ENCODE peak calls at places on chromosomes 2 and 18, in eight cellular contexts. O is gastrocnemius medialis, K is LoVo, Z is cardiac muscle cell, H is non-pigmented ciliary epithelial cell, A is posterior vena cava, Q is left ventricle myocardium superior, N is spleen. M is an unnamed sample.

GRCh38 chr2:120252207-120253020 is at the start of gene RALB:
- DNase-seq in O (peak; percentile 98), K (peak; percentile 97), H (peak; percentile 90), Z (peak; percentile 99), A (peak; percentile 100), N (peak; percentile 100), Q (peak; percentile 100), M (peak; percentile 100)

GRCh38 chr18:8643479-8643878 is 34.2 kb downstream of the RAB12 start:
- DNase-seq in Z (no peak), N (no peak), H (no peak), O (no peak), Q (no peak), A (no peak), K (no peak), M (no peak)

GRCh38 chr2:5695641-5696350 is 3.6 kb downstream of the SOX11 start:
- DNase-seq in H (no peak), Z (peak; percentile 25), O (no peak), N (no peak), Q (no peak), A (no peak), K (no peak), M (no peak)

GRCh38 chr2:210660-211059 is 53.2 kb downstream of the SH3YL1 start:
- DNase-seq in O (no peak), N (no peak), Z (no peak), K (peak; percentile 16), H (no peak), A (no peak), Q (no peak), M (no peak)

GRCh38 chr2:36707050-36707449 is 10.5 kb downstream of the VIT start:
- DNase-seq in O (no peak), K (no peak), A (no peak), Z (peak; percentile 59), Q (peak; percentile 36), N (no peak), H (no peak), M (peak; percentile 24)

GRCh38 chr2:47310801-47311560 is 92.0 kb upstream of the MSH2 start:
- DNase-seq in A (no peak), K (peak; percentile 47), H (no peak), N (peak; percentile 87), O (no peak), Q (peak; percentile 74), Z (peak; percentile 26), M (peak; percentile 53)

GRCh38 chr2:239790313-239790712 is 234.8 kb downstream of the NDUFA10 start:
- DNase-seq in Q (no peak), K (no peak), A (peak; percentile 71), N (peak; percentile 43), O (no peak), Z (no peak), H (no peak), M (no peak)

GRCh38 chr2:234500394-234501006 is 3.6 kb upstream of the ARL4C start:
- DNase-seq in N (peak; percentile 94), O (no peak), K (peak; percentile 65), Z (peak; percentile 79), Q (peak; percentile 55), H (no peak), A (peak; percentile 87), M (peak; percentile 53)

GRCh38 chr2:13000644-13001375 is 284.1 kb downstream of the TRIB2 start:
- DNase-seq in O (no peak), A (no peak), H (no peak), Z (peak; percentile 72), N (no peak), K (no peak), Q (peak; percentile 33), M (no peak)

GRCh38 chr2:20611077-20611843 is 39.6 kb downstream of the HS1BP3 start:
- DNase-seq in Q (peak; percentile 78), O (no peak), N (peak; percentile 82), Z (peak; percentile 99), H (peak; percentile 89), A (peak; percentile 91), K (no peak), M (no peak)

GRCh38 chr2:130836501-130837174 is at the start of gene ARHGEF4:
- DNase-seq in A (no peak), N (peak; percentile 73), H (no peak), K (peak; percentile 55), Z (peak; percentile 37), Q (peak; percentile 43), O (no peak), M (peak; percentile 66)

GRCh38 chr2:237306787-237307170 is 107.2 kb downstream of the COL6A3 start:
- DNase-seq in Q (no peak), N (no peak), Z (no peak), A (no peak), O (no peak), H (no peak), K (no peak), M (no peak)

GRCh38 chr2:36695746-36696415 is 626 bp upstream of the VIT start:
- DNase-seq in K (no peak), Q (no peak), Z (peak; percentile 47), A (no peak), N (no peak), H (no peak), O (no peak), M (no peak)

GRCh38 chr2:173693164-173693563 is 272.0 kb downstream of the SP3 start:
- DNase-seq in Z (no peak), O (no peak), A (no peak), Q (no peak), H (no peak), K (no peak), N (no peak), M (no peak)

GRCh38 chr2:200599206-200599605 is 13.4 kb downstream of the AOX1 start:
- DNase-seq in N (no peak), A (no peak), H (no peak), K (no peak), Z (no peak), O (no peak), Q (no peak), M (no peak)

GRCh38 chr2:8571792-8572499 is 109.9 kb upstream of the ID2 start:
- DNase-seq in H (no peak), O (no peak), A (no peak), Q (no peak), N (no peak), K (no peak), Z (no peak), M (no peak)

GRCh38 chr2:217412721-217413120 is 552.9 kb upstream of the TNP1 start:
- DNase-seq in Z (peak; percentile 53), H (no peak), Q (no peak), N (no peak), A (no peak), O (peak; percentile 15), K (no peak), M (no peak)

GRCh38 chr2:7012141-7012809 is 95.1 kb downstream of the RNF144A start:
- DNase-seq in A (no peak), H (no peak), K (no peak), O (no peak), Z (peak; percentile 50), Q (peak; percentile 73), N (peak; percentile 68), M (no peak)

GRCh38 chr2:174682578-174683391 is 81.5 kb downstream of the CHRNA1 start:
- DNase-seq in K (no peak), A (peak; percentile 91), Q (peak; percentile 88), Z (peak; percentile 71), O (peak; percentile 6), H (no peak), N (peak; percentile 92), M (peak; percentile 50)

GRCh38 chr2:39871291-39871761 is 92.3 kb upstream of the THUMPD2 start:
- DNase-seq in A (no peak), H (peak; percentile 92), N (no peak), K (no peak), O (no peak), Z (peak; percentile 84), Q (no peak), M (peak; percentile 40)

GRCh38 chr18:21391074-21391673 is 149.1 kb downstream of the GREB1L start:
- DNase-seq in H (peak; percentile 32), N (no peak), A (no peak), O (no peak), Z (peak; percentile 6), Q (no peak), K (peak; percentile 72), M (peak; percentile 77)

M was measured in Caki2.